ENCODE peak calls at places on chromosomes 3 and 15, in six cellular contexts. W, U, H, M, B and E are unnamed samples. For H3K9me3 and H3K36me3, the result is how much of the 10 kb centered on the place peaks cover.

GRCh38 chr15:48462688-48463087 is 131.5 kb downstream of the DUT start:
- DNase-seq in W (no peak), U (no peak), H (no peak), M (no peak), B (no peak), E (no peak)

GRCh38 chr3:111521881-111522280 is 20.1 kb upstream of the CD96 start:
- DNase-seq in W (peak), U (peak), H (no peak), M (no peak), B (no peak), E (no peak)

GRCh38 chr3:11908981-11909698 is 62.5 kb upstream of the TAMM41 start:
- DNase-seq in W (no peak), U (no peak), H (no peak), M (peak), B (no peak), E (no peak)

GRCh38 chr3:16665282-16665741 is 60.1 kb upstream of the DAZL start:
- DNase-seq in W (peak), U (no peak), H (no peak), M (no peak), B (no peak), E (no peak)

GRCh38 chr3:44761347-44762169 is at the start of the genes KIAA1143 and KIF15:
- DNase-seq in W (peak), U (peak), H (peak), M (peak), B (peak), E (peak)

GRCh38 chr3:191762323-191762960 is 301.5 kb downstream of the PYDC2 start:
- DNase-seq in W (peak), U (peak), H (no peak), M (no peak), B (no peak), E (no peak)

GRCh38 chr15:100687532-100688215 is 85.3 kb downstream of the ASB7 start:
- DNase-seq in W (peak), U (peak), H (peak), M (peak), B (peak), E (no peak)

GRCh38 chr3:43953814-43954241 is 263.1 kb downstream of the ABHD5 start:
- DNase-seq in W (peak), U (peak), H (no peak), M (no peak), B (no peak), E (no peak)

GRCh38 chr3:38627956-38628355 is 21.5 kb downstream of the SCN5A start:
- DNase-seq in W (no peak), U (no peak), H (no peak), M (no peak), B (no peak), E (no peak)

GRCh38 chr3:154886437-154886836 is 193.7 kb upstream of the MME start:
- DNase-seq in W (peak), U (peak), H (no peak), M (no peak), B (no peak), E (no peak)

GRCh38 chr3:72288955-72289707 is 504.2 kb upstream of the PROK2 start:
- DNase-seq in W (peak), U (peak), H (no peak), M (peak), B (no peak), E (no peak)

GRCh38 chr3:65490132-65490531 is 548.6 kb downstream of the MAGI1 start:
- DNase-seq in W (no peak), U (no peak), H (no peak), M (no peak), B (no peak), E (no peak)
- TF ChIP-seq CTCF in W (no peak), U (no peak), H (no peak), M (no peak), B (no peak), E (no peak)

GRCh38 chr15:25182098-25182478 is 227.3 kb downstream of the SNRPN start:
- DNase-seq in W (no peak), U (no peak), H (no peak), M (peak), B (peak), E (no peak)
- H3K9me3 ChIP-seq in W (under half), U (under half), H (under half), M (under half), B (under half), E (under half)

GRCh38 chr3:42431099-42431498 is 20.7 kb upstream of the LYZL4 start:
- DNase-seq in W (peak), U (no peak), H (no peak), M (no peak), B (no peak), E (no peak)
- H3K36me3 ChIP-seq in W (under half), U (under half), H (under half), M (under half), B (under half), E (under half)

GRCh38 chr3:102488316-102488715 is 53.5 kb downstream of the ZPLD1 start:
- DNase-seq in W (no peak), U (no peak), H (no peak), M (no peak), B (no peak), E (no peak)

DNA sequence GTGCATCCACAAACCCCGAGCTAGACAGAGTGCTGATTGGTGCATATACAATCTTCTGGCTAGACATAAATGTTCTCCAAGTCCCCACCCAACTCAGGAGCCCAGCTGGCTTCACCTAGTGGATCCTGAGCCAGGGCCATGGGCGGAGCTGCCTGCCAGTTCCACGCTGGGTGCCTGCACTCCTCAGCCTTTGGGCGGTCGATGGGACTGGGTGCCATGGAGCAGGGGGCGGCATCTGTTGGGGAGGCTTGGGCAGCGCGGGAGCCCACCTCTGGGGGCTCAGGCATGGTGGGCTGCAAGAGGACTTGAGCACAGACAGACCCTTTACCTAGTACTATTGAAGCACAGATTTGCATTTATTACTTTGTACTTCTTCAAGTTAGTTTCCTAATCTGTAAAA is 57.5 kb downstream of the ZPLD1 start:
- DNase-seq in W (no peak), U (no peak), H (no peak), M (peak), B (no peak), E (no peak)
- TF ChIP-seq CTCF in W (no peak), U (no peak), H (no peak), M (no peak), B (no peak), E (no peak)